ENCODE peak calls at places on chromosomes 12 and 14, in four cellular contexts. T is stomach, S is ovary, J is gastrocnemius medialis. I is an unnamed sample. For H3K27me3, the result is how much of the 10 kb centered on the place peaks cover.

GRCh38 chr12:42097971-42098370 is 46.7 kb downstream of the GXYLT1 start:
- DNase-seq in T (no peak), S (no peak), J (no peak), I (no peak)

GRCh38 chr12:94566345-94566744 is 84.0 kb downstream of the TMCC3 start:
- DNase-seq in T (no peak), S (no peak), J (no peak), I (no peak)

GRCh38 chr14:100292776-100293461 is 13.3 kb downstream of the SLC25A29 start:
- DNase-seq in T (no peak), S (peak), J (no peak), I (peak)

GRCh38 chr14:91241848-91242247 is 2.7 kb downstream of the GPR68 start:
- DNase-seq in T (no peak), S (no peak), J (no peak), I (no peak)

GRCh38 chr14:35414365-35414764 is 9.8 kb upstream of the NFKBIA start:
- DNase-seq in T (no peak), S (no peak), J (no peak), I (no peak)

GRCh38 chr12:98516184-98516873 is 939 bp downstream of the TMPO start:
- DNase-seq in T (peak), S (peak), J (peak), I (peak)

GRCh38 chr12:24396266-24396665 is 446.8 kb upstream of the SOX5 start:
- DNase-seq in T (no peak), S (no peak), J (no peak), I (no peak)

GRCh38 chr12:50799908-50800307 is 36.0 kb downstream of the ATF1 start:
- DNase-seq in T (no peak), S (no peak), J (no peak), I (no peak)

GRCh38 chr14:77139540-77140342 is 1.9 kb downstream of the ZDHHC22 start:
- DNase-seq in T (no peak), S (no peak), J (no peak), I (peak)

GRCh38 chr14:21025374-21026151 is 702 bp upstream of the NDRG2 start:
- DNase-seq in T (peak), S (peak), J (peak), I (peak)

GRCh38 chr14:60317609-60318008 is 68.6 kb downstream of the PPM1A start:
- DNase-seq in T (no peak), S (no peak), J (no peak), I (no peak)

GRCh38 chr14:99946652-99947489 is 118.4 kb upstream of the EVL start:
- DNase-seq in T (peak), S (no peak), J (no peak), I (peak)

GRCh38 chr14:105908481-105908911 is 382.1 kb downstream of the TMEM121 start:
- DNase-seq in T (no peak), S (no peak), J (no peak), I (peak)

GRCh38 chr12:13373131-13373530 is 176.6 kb downstream of the EMP1 start:
- DNase-seq in T (no peak), S (no peak), J (no peak), I (no peak)

GRCh38 chr12:33044447-33044846 is 147.9 kb upstream of the PKP2 start:
- DNase-seq in T (no peak), S (no peak), J (no peak), I (no peak)

GRCh38 chr12:108449478-108449877 is 65.6 kb upstream of the FICD start:
- DNase-seq in T (no peak), S (no peak), J (no peak), I (no peak)

GRCh38 chr14:90808759-90809529 is 7.3 kb downstream of the TTC7B start:
- DNase-seq in T (no peak), S (no peak), J (no peak), I (no peak)

GRCh38 chr12:12897286-12897685 is 5.9 kb downstream of the GPRC5A start:
- DNase-seq in T (no peak), S (no peak), J (no peak), I (no peak)

GRCh38 chr12:49039421-49040363 is 20.9 kb downstream of the KMT2D start:
- DNase-seq in T (no peak), S (peak), J (no peak), I (no peak)

GRCh38 chr14:79395061-79395460 is 816.2 kb downstream of the DIO2 start:
- DNase-seq in T (no peak), S (no peak), J (no peak), I (no peak)

GRCh38 chr12:56468216-56469006 is at the start of gene SPRYD4:
- DNase-seq in T (peak), S (peak), J (peak), I (peak)

GRCh38 chr12:48998497-48999353 is 450 bp downstream of the DDN start:
- DNase-seq in T (peak), S (no peak), J (no peak), I (peak)

GRCh38 chr12:4584281-4584680 is 22.3 kb downstream of the DYRK4 start:
- DNase-seq in T (no peak), S (no peak), J (no peak), I (no peak)

GRCh38 chr14:74549588-74549987 is 56.0 kb downstream of the ISCA2 start:
- DNase-seq in T (no peak), S (no peak), J (no peak), I (no peak)

GRCh38 chr12:100267603-100268281 is 765 bp downstream of the SCYL2 start:
- DNase-seq in T (peak), S (no peak), J (peak), I (no peak)

GRCh38 chr12:131589966-131590365 is 120.9 kb upstream of the SFSWAP start:
- DNase-seq in T (no peak), S (no peak), J (no peak), I (no peak)

GRCh38 chr14:97638864-97639263 is 841.7 kb downstream of the VRK1 start:
- DNase-seq in T (no peak), S (no peak), J (no peak), I (no peak)

GRCh38 chr14:100072783-100073346 is 7.6 kb downstream of the EVL start:
- DNase-seq in T (peak), S (no peak), J (no peak), I (peak)

GRCh38 chr12:111035578-111036301 is 115.4 kb upstream of the MYL2 start:
- DNase-seq in T (no peak), S (no peak), J (no peak), I (no peak)
- H3K27me3 ChIP-seq in T (half or more), S (under half), J (half or more), I (half or more)

DNA sequence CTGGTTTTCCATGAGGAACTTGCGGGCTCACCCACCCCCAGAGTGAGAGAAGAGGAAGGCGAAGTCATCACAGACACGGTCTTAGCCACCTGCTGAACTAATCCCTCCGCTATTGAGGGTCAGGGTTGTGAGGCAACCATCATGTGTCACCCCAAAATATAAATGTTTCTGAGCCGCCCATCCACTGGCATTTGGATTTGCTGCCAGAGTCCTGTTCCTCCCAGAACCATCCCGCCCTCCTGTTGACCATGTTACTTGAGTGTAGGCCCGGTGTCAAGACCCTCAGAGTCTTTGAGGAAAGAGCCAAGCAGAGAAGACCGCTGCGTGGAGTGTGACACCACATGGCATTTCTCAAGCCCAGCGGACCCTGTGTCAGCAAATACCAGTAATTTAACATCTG is 100.6 kb downstream of the FBXL14 start:
- DNase-seq in T (no peak), S (no peak), J (no peak), I (no peak)
- TF ChIP-seq POLR2A in T (no peak), S (no peak), J (no peak), I (no peak)

DNA sequence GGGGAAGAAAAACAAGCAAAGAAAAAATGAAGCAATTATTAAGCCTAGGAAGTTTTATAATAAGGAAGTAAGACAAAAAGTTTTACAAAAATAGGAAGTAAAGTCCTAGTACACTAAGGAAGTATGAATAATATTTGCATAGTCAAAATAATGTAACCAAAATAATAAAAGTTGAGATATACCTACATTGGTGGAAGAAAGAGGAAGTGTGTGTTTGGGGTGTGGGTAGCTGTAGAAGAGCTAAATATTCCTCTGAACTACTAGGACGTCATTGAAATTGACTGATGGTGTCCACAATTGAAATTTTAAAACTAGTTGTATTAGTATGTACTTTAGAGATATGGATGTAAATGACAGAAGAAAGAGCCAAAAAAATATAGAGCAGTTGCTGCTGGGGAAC is 228.4 kb upstream of the OTX2 start:
- DNase-seq in T (no peak), S (no peak), J (no peak), I (no peak)
- H3K4me3 ChIP-seq in T (no peak), S (no peak), J (no peak), I (no peak)

GRCh38 chr12:67182551-67182950 is 86.6 kb upstream of the CAND1 start:
- DNase-seq in T (no peak), S (no peak), J (no peak), I (no peak)
- H3K27me3 ChIP-seq in T (under half), S (under half), J (under half), I (under half)

DNA sequence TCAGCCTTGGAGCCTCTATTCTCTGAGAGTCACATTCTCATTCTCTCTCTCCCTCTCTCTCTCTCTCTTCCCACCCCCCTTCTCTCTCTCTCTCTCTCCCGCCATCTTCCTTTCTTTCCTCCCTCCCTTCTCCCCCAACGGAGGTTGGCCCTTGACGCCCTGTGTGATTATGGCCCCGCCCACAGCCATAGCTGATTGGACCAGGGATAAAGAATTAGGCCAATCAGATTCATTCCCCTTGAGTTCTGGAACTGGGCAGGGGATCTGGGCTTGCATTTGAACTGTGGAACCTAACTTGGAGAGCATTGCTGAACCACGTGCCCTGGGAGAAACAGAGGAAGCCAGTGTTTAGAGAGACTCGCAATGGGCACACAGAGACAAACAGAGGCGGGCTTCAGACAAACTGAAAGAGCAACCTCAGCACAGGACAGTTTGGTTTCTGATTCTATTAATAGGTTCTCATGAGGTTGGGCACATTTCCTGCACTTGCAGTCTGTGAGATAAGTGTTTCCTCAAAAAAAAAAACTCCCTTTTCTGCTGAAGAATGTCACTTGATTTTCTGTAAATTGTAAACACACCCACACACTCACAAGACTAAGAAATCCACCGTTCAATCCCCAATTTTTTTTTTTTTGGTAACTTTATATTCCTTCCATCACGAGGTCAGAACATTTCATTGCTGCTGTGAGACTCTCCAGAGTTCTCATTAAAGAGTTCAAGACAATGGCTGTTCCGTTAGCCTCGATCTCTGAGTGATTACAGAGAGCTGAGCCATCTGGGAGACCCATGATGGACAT is 3.6 kb upstream of the P2RX7 start:
- DNase-seq in T (peak), S (peak), J (peak), I (peak)
- TF ChIP-seq POLR2A in T (no peak), S (no peak), J (no peak), I (no peak)

GRCh38 chr12:81520064-81520945 is 238.8 kb downstream of the PPFIA2 start:
- DNase-seq in T (no peak), S (no peak), J (no peak), I (no peak)
- H3K4me3 ChIP-seq in T (peak), S (no peak), J (no peak), I (no peak)

DNA sequence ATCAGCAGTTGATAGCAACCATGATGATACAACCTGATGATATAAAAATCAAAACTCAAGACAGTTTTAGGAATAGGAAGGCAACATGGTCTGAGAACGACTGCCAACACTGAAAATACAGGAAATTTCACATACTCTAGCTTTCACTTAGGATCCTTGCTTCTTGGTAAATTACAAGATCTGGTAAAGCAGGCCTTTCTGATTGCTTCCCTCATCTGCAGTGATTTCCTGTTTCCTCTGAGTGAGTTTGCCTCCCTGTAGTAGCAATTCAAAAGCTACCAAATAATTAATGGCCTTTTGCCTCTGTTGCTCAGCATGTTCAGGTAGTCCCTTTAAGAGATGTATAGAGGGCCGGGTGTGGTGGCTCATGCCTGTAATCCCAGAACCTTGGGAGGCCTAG is 2.0 kb upstream of the IRAK3 start:
- DNase-seq in T (no peak), S (no peak), J (no peak), I (no peak)
- H3K27me3 ChIP-seq in T (under half), S (under half), J (under half), I (under half)